ENCODE peak calls at places on chromosomes 13 and 19, in seven cellular contexts. S, C, A, U, J, Y and P are unnamed samples.

GRCh38 chr19:51111606-51112005 is 3.4 kb upstream of the CTU1 start:
- DNase-seq in J (no peak), Y (peak; percentile 68), C (no peak), S (peak; percentile 51), A (no peak), U (no peak), P (no peak)

GRCh38 chr13:94345374-94346195 is 133.9 kb downstream of the DCT start:
- DNase-seq in A (peak; percentile 16), S (no peak), Y (no peak), J (peak; percentile 49), C (no peak), U (no peak), P (no peak)

GRCh38 chr13:85413664-85414063 is 385.6 kb downstream of the SLITRK6 start:
- DNase-seq in C (no peak), J (no peak), A (no peak), Y (no peak), S (no peak), U (no peak), P (no peak)

GRCh38 chr19:29603308-29603707 is 2.8 kb upstream of the POP4 start:
- DNase-seq in S (no peak), C (no peak), Y (no peak), U (no peak), J (no peak), A (no peak), P (no peak)

GRCh38 chr19:48274938-48275337 is 5.1 kb downstream of the ZNF114 start:
- DNase-seq in C (no peak), U (no peak), J (no peak), S (no peak), A (no peak), Y (no peak), P (no peak)

GRCh38 chr13:99435116-99435515 is 66.2 kb upstream of the TM9SF2 start:
- DNase-seq in C (no peak), Y (no peak), S (no peak), A (no peak), J (no peak), U (no peak), P (no peak)

GRCh38 chr13:27339299-27339698 is 68.7 kb downstream of the RASL11A start:
- DNase-seq in Y (peak; percentile 82), U (peak; percentile 11), A (peak; percentile 27), C (no peak), J (peak; percentile 49), S (peak; percentile 63), P (no peak)

GRCh38 chr19:18230941-18231734 is 4.9 kb upstream of the PDE4C start:
- DNase-seq in Y (no peak), A (no peak), S (no peak), C (no peak), U (no peak), J (no peak), P (no peak)

GRCh38 chr19:10317857-10318462 is 2.1 kb upstream of the FDX2 start:
- DNase-seq in J (no peak), U (no peak), C (no peak), A (no peak), S (no peak), Y (no peak), P (no peak)

GRCh38 chr19:10138879-10139795 is 19.4 kb upstream of the EIF3G start:
- DNase-seq in C (no peak), Y (no peak), A (no peak), S (no peak), J (no peak), U (no peak), P (no peak)

GRCh38 chr19:41356984-41357739 is 3.4 kb upstream of the TGFB1 start:
- DNase-seq in S (no peak), U (no peak), C (no peak), Y (no peak), A (peak; percentile 38), J (no peak), P (no peak)